ENCODE peak calls at places on chromosomes 4 and X, in nine cellular contexts. L, D, N, Q, Z, Y, U, H and C are unnamed samples.

GRCh38 chrX:31255310-31256033 is 183.6 kb upstream of the FTHL17 start:
- DNase-seq in L (no peak), D (no peak), N (no peak), Q (no peak), Z (no peak), Y (no peak), U (no peak), H (no peak), C (no peak)

GRCh38 chrX:136767104-136767941 is 13.4 kb downstream of the ARHGEF6 start:
- DNase-seq in L (peak; percentile 63), D (peak; percentile 16), N (peak; percentile 72), Q (no peak), Z (peak; percentile 78), Y (peak; percentile 47), U (peak; percentile 38), H (peak; percentile 54), C (peak; percentile 27)

GRCh38 chr4:99947608-99948007 is 1.2 kb upstream of the DNAJB14 start:
- DNase-seq in L (no peak), D (no peak), N (no peak), Q (no peak), Z (no peak), Y (peak; percentile 4), U (no peak), H (no peak), C (no peak)

GRCh38 chr4:26999689-27000088 is 139.0 kb downstream of the STIM2 start:
- DNase-seq in L (no peak), D (no peak), N (no peak), Q (no peak), Z (no peak), Y (no peak), U (no peak), H (no peak), C (no peak)

GRCh38 chrX:68721546-68721945 is 74.1 kb downstream of the STARD8 start:
- DNase-seq in L (no peak), D (no peak), N (no peak), Q (no peak), Z (peak; percentile 10), Y (no peak), U (no peak), H (no peak), C (no peak)

GRCh38 chrX:101229155-101229554 is 9.6 kb downstream of the DRP2 start:
- DNase-seq in L (no peak), D (no peak), N (no peak), Q (no peak), Z (no peak), Y (peak; percentile 25), U (peak; percentile 63), H (no peak), C (no peak)

GRCh38 chr4:56271121-56271520 is 116.2 kb downstream of the AASDH start:
- DNase-seq in L (no peak), D (no peak), N (no peak), Q (no peak), Z (no peak), Y (no peak), U (no peak), H (no peak), C (no peak)

GRCh38 chr4:72900952-72901351 is 168.6 kb downstream of the COX18 start:
- DNase-seq in L (no peak), D (no peak), N (no peak), Q (peak; percentile 33), Z (no peak), Y (peak; percentile 66), U (peak; percentile 39), H (peak; percentile 47), C (no peak)

GRCh38 chr4:104205116-104205515 is 289.6 kb downstream of the CXXC4 start:
- DNase-seq in L (no peak), D (no peak), N (no peak), Q (no peak), Z (no peak), Y (no peak), U (no peak), H (no peak), C (no peak)

GRCh38 chr4:140047781-140048180 is 106.2 kb downstream of the MAML3 start:
- DNase-seq in L (no peak), D (no peak), N (no peak), Q (no peak), Z (no peak), Y (no peak), U (no peak), H (no peak), C (no peak)

GRCh38 chr4:140049924-140050681 is 103.9 kb downstream of the MAML3 start:
- DNase-seq in L (no peak), D (no peak), N (no peak), Q (no peak), Z (no peak), Y (no peak), U (no peak), H (no peak), C (no peak)

GRCh38 chr4:140047017-140047640 is 106.9 kb downstream of the MAML3 start:
- DNase-seq in L (peak; percentile 36), D (no peak), N (peak; percentile 69), Q (no peak), Z (no peak), Y (no peak), U (no peak), H (peak; percentile 50), C (no peak)

GRCh38 chr4:140048419-140049022 is 105.5 kb downstream of the MAML3 start:
- DNase-seq in L (no peak), D (no peak), N (no peak), Q (no peak), Z (no peak), Y (no peak), U (no peak), H (no peak), C (no peak)

GRCh38 chr4:140049024-140049923 is 104.7 kb downstream of the MAML3 start:
- DNase-seq in L (peak; percentile 68), D (peak; percentile 23), N (peak; percentile 21), Q (peak; percentile 4), Z (peak; percentile 58), Y (peak; percentile 60), U (peak; percentile 55), H (peak; percentile 64), C (no peak)
- TF ChIP-seq CTCF in L (no peak), D (no peak), N (no peak), Q (no peak), Z (no peak), Y (no peak), U (peak; percentile 35), H (peak; percentile 45), C (no peak)

DNA sequence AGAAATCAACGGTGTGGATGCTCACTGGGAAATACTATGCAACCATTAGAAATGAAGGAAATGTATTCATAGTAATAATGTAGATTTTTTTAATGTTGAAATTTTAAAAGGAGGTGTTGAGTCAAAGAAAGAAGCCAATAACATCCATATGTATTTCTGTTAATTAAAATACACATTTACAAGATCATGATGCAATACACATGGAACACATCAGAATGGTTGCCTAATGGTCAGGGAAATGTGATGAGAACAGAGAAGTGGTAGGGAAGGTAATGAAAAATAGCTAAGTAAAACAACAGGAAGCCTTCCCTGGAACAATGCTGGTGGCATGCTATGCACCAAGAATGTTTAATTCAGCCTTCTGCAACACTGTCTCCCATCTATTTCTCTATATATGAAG is 18.2 kb downstream of the AREG start:
- DNase-seq in L (no peak), D (no peak), N (no peak), Q (no peak), Z (no peak), Y (no peak), U (no peak), H (no peak), C (no peak)
- H3K4me3 ChIP-seq in L (no peak overlapping the region), D (no peak overlapping the region), N (no peak overlapping the region), Q (no peak overlapping the region), Z (no peak overlapping the region), Y (no peak overlapping the region), U (no peak overlapping the region), H (no peak overlapping the region), C (no peak overlapping the region)

DNA sequence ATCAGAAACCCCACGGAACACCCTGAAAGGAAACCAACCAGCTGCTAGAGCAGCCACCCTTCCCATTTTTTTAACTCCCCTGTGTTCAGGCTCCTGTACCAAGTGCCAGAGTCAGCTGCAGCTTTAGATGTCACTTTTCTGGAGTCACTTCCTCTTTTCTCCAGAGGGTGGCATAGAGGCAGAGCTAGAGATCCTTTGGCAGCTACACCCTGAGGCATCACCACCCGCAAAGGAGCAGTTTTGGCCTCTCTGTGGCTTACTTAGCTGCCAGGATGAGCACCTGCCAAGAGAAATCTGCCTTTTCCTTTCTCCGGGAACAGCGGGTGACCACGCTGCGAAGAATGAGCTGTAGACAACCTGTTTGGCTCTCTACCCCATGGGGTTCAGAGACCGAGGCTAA is 58.0 kb upstream of the CHRDL1 start:
- DNase-seq in L (no peak), D (no peak), N (no peak), Q (no peak), Z (peak; percentile 57), Y (peak; percentile 3), U (no peak), H (no peak), C (no peak)
- TF ChIP-seq CTCF in L (no peak), D (no peak), N (no peak), Q (peak; percentile 35), Z (peak; percentile 10), Y (peak; percentile 27), U (peak; percentile 50), H (no peak), C (peak; percentile 22)

GRCh38 chr4:51932684-51933083 is 87.5 kb downstream of the LRRC66 start:
- DNase-seq in L (no peak), D (no peak), N (no peak), Q (no peak), Z (no peak), Y (no peak), U (no peak), H (no peak), C (no peak)
- H3K4me3 ChIP-seq in L (no peak overlapping the region), D (no peak overlapping the region), N (no peak overlapping the region), Q (no peak overlapping the region), Z (no peak overlapping the region), Y (no peak overlapping the region), U (no peak overlapping the region), H (no peak overlapping the region), C (no peak overlapping the region)